ENCODE peak calls at places on chromosomes 4 and X, in ten cellular contexts. O is right lobe of liver, F is lower leg skin, B is GM12891, M is NB4, R is testis, D is stomach, N is uterus, V is Peyer's patch, W is body of pancreas. K is an unnamed sample.

GRCh38 chr4:140019619-140020367 is 134.2 kb downstream of the MAML3 start:
- DNase-seq in R (no peak), B (no peak), V (no peak), F (no peak), W (peak), D (no peak), N (no peak), M (no peak), O (no peak), K (no peak)

GRCh38 chr4:177242651-177243296 is 66.9 kb upstream of the NEIL3 start:
- DNase-seq in V (no peak), W (no peak), O (no peak), F (no peak), N (no peak), D (no peak), M (no peak), B (no peak), R (no peak), K (no peak)

GRCh38 chr4:113945906-113946305 is 33.5 kb downstream of the ARSJ start:
- DNase-seq in O (no peak), N (no peak), D (no peak), R (no peak), B (no peak), W (no peak), M (no peak), V (no peak), F (no peak), K (no peak)

GRCh38 chrX:78655642-78656041 is 3.5 kb downstream of the RTL3 start:
- DNase-seq in N (no peak), F (no peak), R (no peak), M (no peak), B (no peak), O (no peak), W (no peak), V (no peak), D (no peak), K (no peak)

GRCh38 chr4:38743866-38744265 is 38.9 kb downstream of the TLR10 start:
- DNase-seq in W (no peak), R (no peak), V (no peak), F (no peak), O (no peak), B (no peak), D (no peak), N (no peak), M (no peak), K (no peak)

GRCh38 chrX:109774706-109775105 is 41.6 kb upstream of the ACSL4 start:
- DNase-seq in B (no peak), F (no peak), V (no peak), N (no peak), R (no peak), D (no peak), O (no peak), W (peak), M (peak), K (peak)

GRCh38 chr4:181821039-181822004 is 421.9 kb upstream of the TENM3 start:
- DNase-seq in O (no peak), R (no peak), V (no peak), B (no peak), N (no peak), M (no peak), F (no peak), D (no peak), W (no peak), K (no peak)

GRCh38 chrX:47166126-47166525 is 21.1 kb downstream of the RBM10 start:
- DNase-seq in D (peak), B (no peak), F (no peak), M (no peak), W (no peak), V (no peak), R (no peak), O (no peak), N (peak), K (no peak)

GRCh38 chr4:6732441-6733357 is 16.7 kb downstream of the BLOC1S4 start:
- DNase-seq in B (no peak), D (peak), M (peak), O (peak), R (peak), N (peak), V (peak), W (peak), F (no peak), K (peak)

GRCh38 chr4:56958111-56958517 is 19.3 kb downstream of the NOA1 start:
- DNase-seq in W (peak), F (peak), R (peak), N (peak), O (peak), D (peak), B (no peak), V (no peak), M (peak), K (peak)

DNA sequence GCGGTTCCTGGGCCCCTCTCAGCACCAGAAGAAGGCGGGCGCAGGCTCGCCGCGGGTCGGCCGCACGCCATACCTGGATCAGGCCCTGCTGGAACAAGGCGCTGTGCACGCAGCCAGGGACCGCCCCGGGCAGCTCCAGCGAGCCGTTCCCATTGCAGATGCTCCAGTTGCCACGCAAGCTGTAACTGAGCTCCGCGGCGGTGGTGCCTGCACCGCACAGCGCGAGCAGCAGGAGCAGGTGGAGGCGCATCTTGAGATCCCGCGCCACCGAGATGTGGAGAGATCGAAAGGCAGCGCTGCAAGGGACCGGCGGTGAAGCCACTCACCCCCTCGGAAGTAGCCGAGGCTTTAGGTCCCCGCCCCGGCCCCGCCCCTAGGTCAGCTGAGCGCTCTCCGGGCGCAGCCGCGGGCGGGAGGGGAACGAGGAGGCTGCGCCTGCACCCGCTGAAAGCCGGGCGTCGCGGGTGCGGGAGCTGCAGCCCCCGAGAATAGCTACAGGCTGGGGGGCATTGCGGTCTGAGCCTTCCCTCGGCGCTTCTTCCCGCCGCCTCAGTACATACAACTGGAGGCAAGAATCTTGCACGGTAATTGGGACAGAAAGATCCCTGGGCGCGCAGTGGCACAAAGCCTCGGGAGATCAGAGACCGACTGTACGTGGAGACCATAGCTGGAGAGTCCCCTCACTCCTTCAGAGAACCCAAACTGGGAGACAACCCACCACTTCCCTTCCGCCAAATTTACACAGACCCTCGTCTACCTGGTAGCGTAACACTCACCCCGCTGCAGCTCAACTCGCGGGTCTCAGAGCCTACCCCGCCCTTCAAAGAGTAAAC is at the start of gene MANBA:
- DNase-seq in F (peak), N (peak), D (peak), R (peak), B (peak), O (peak), W (peak), M (peak), V (peak), K (peak)
- TF ChIP-seq POLR2A in F (no peak), N (peak), D (no peak), R (peak), B (peak), O (peak), W (peak), M (peak), V (peak), K (peak)

GRCh38 chrX:128754130-128754529 is 701.9 kb upstream of the ACTRT1 start:
- DNase-seq in D (no peak), R (no peak), F (no peak), W (no peak), M (no peak), B (no peak), N (no peak), O (no peak), V (no peak), K (no peak)

GRCh38 chrX:128759177-128759576 is 707.0 kb upstream of the ACTRT1 start:
- DNase-seq in B (no peak), N (no peak), M (no peak), O (no peak), V (no peak), D (no peak), W (no peak), R (no peak), F (no peak), K (no peak)

DNA sequence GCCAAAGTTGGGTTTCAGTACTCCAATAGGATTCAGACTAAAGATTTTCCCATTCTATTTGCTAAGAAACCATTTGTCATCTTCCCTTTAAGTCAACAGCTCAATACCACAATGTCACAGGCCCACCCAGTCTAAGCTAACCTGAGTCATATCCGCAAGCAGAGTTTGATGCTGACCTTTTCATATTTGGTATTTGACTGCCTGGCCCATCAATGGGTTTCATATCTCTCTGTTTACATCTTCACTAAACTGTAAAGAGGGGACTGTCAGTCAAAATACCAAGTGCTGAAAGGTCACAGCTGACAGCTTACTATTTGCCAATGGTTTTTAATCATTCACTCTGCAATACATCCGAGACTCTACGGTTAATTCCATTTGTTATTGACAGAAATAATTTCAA is 707.5 kb upstream of the ACTRT1 start:
- DNase-seq in B (no peak), V (no peak), F (no peak), R (no peak), D (no peak), W (no peak), N (no peak), M (no peak), O (no peak), K (no peak)
- TF ChIP-seq POLR2A in B (no peak), V (no peak), F (no peak), R (no peak), D (no peak), W (no peak), N (no peak), M (no peak), O (no peak), K (no peak)

DNA sequence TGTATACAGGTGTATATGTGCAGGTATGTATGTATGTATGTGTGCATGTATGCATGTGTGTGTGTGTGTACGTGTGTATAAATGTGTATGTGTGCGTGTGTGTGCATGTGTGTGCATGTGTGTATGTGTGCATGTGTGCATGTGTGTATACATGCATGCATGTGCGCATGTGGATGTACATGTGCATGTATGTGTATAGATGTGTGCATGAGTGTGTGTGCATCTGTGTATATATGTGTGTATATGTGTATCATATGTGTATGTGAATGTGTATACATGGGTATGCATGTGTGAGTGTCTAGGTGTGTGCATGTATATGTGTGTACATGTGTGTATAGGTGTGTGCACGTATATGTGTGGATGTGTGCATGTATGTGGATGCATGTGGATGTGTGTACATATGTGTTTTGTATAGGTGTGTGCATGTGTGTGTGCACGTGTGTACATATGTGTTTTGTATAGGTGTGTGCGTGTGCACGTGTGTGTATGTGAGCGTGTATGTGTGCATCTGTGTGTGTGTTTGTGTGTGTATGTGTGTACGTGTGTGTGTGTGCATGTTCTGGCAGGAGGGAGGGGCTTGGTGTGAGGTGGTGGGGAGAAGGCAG is 6.0 kb downstream of the BGN start:
- DNase-seq in R (no peak), V (no peak), B (no peak), O (no peak), F (no peak), M (no peak), N (no peak), W (no peak), D (no peak), K (no peak)
- TF ChIP-seq POLR2A in R (no peak), V (no peak), B (no peak), O (no peak), F (no peak), M (no peak), N (no peak), W (no peak), D (no peak), K (no peak)

DNA sequence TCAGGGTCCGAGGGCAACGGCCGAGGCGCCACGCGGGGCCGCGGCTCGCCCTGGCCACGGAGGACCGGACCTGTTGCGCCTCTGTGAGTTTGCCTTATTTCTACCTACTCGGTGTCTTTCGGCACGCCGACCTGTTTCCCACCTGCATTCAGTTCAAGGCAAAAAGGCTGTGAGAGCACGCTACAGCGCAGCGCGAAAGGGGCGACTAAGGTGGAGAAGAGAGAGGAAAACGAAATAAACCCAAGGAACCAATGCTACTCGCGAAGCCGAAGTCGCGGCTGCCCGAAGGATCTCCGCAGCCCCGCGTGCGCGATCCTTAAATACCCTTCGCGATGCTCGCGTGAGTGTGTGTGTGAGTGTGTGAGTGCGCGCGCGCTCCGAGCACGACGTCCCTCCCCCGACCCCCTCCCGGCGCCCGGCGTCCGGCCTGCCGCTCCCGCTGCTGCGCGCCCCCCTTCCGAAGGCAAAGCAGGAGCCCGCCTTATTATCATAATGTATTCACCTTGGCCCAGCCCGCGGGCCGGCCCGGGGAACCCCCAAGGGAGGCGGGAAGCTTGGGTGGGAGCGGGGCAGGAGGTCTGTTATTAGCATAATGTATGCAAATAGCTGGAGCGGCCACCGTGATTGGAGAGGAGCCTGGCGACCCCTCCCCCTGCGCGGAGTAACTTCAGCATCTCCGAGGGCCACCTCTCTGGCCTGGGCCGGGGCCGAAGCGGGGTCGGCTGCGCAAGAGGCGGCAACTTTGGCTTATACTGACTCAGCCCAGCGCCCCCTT is at the start of gene COL25A1:
- DNase-seq in M (no peak), O (peak), R (peak), N (peak), B (peak), F (no peak), W (peak), V (peak), D (peak), K (no peak)
- TF ChIP-seq POLR2A in M (no peak), O (no peak), R (no peak), N (no peak), B (no peak), F (no peak), W (no peak), V (no peak), D (no peak), K (no peak)

GRCh38 chr4:61762722-61763627 is 562.8 kb downstream of the ADGRL3 start:
- DNase-seq in D (no peak), V (no peak), N (no peak), W (no peak), F (no peak), M (no peak), O (no peak), R (no peak), B (no peak), K (no peak)
- TF ChIP-seq POLR2A in D (no peak), V (no peak), N (no peak), W (no peak), F (no peak), M (no peak), O (no peak), R (no peak), B (no peak), K (no peak)

DNA sequence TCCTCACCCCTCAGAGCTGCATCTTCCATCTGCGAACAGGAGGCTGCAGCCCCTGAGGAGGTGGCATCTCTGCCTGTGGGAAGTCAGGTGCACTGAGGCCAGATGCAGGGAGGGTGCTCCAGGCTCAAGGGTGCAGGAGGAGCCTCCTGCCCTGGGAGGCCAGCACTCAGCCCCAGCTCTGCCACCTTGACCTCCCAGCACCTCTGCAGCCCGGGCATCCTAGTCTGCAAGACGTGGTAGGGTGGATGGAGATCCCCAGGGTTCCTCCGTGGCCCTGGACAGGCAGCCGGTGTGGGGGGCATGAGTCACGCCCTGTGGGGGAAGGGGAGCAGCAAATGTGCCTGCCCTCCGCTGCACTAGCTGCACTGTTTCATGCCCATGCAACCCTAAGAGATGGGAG is 64.7 kb downstream of the TRMT44 start:
- DNase-seq in F (no peak), M (no peak), W (no peak), B (no peak), O (no peak), N (no peak), D (no peak), R (no peak), V (no peak), K (no peak)
- TF ChIP-seq POLR2A in F (no peak), M (no peak), W (no peak), B (no peak), O (no peak), N (no peak), D (no peak), R (no peak), V (no peak), K (no peak)

DNA sequence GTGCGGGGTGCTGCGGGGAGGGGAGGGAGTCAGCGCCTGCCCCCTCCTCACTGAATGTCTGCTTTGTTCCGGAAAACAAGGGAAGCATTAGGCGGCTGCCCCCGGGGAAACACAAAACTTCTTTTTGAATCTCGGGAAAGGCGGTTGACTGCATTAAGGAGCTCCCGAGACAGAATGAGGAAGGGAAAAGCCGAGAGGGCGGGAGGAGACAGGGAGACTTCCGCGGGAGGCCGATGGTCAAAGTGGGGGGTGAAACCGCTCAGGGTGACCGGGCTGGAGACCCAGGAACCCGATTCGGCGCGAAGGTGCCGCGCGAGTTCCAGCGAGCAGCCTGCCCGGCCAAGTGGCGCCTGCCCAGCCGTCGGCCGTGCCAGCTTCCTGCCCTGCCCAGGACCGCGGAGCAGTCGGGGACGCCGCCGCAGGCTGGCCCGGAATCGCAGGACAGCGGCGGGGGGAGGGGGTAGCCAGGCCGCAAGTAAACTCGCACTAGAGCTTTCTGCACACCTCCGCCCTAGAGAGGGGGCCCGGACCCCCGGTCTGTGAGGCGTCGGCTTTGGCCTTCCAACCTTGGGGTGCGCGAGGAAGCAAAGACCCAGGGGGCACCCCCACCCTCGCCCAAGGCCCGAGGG is 55.1 kb upstream of the BCOR start:
- DNase-seq in D (peak), B (no peak), O (peak), F (no peak), N (no peak), R (no peak), M (peak), W (peak), V (no peak), K (peak)
- TF ChIP-seq POLR2A in D (no peak), B (no peak), O (no peak), F (no peak), N (no peak), R (no peak), M (no peak), W (peak), V (no peak), K (peak)

GRCh38 chrX:146054311-146054710 is 236.7 kb downstream of the SLITRK2 start:
- DNase-seq in D (no peak), R (no peak), O (no peak), F (no peak), B (no peak), M (no peak), W (no peak), V (no peak), N (no peak), K (no peak)
- TF ChIP-seq POLR2A in D (no peak), R (no peak), O (no peak), F (no peak), B (no peak), M (no peak), W (no peak), V (no peak), N (no peak), K (no peak)

GRCh38 chr4:688695-689497 is at the start of gene SLC49A3:
- DNase-seq in R (no peak), F (no peak), M (no peak), N (no peak), V (peak), O (peak), D (peak), W (no peak), B (no peak), K (no peak)
- TF ChIP-seq POLR2A in R (no peak), F (no peak), M (no peak), N (no peak), V (no peak), O (no peak), D (no peak), W (peak), B (no peak), K (no peak)